ENCODE peak calls at places on chromosomes 12 and 14, in seven cellular contexts. Y, Q, M, G, C, Z and T are unnamed samples.

GRCh38 chr14:22494486-22495135 is 94.4 kb downstream of the DAD1 start:
- DNase-seq in M (no peak), Q (no peak), Z (no peak), C (no peak), G (no peak), Y (no peak), T (no peak)

GRCh38 chr12:107845980-107846659 is 71.6 kb downstream of the ASCL4 start:
- DNase-seq in Q (no peak), Y (peak), M (no peak), C (no peak), Z (no peak), G (no peak), T (no peak)

GRCh38 chr12:124833693-124834122 is 30.0 kb downstream of the SCARB1 start:
- DNase-seq in M (peak), Y (peak), C (peak), Z (no peak), Q (peak), G (peak), T (no peak)

GRCh38 chr12:530308-530707 is 70.6 kb downstream of the B4GALNT3 start:
- DNase-seq in Z (no peak), G (no peak), Y (peak), M (no peak), Q (no peak), C (no peak), T (peak)

GRCh38 chr14:91866061-91866460 is 1.3 kb downstream of the TC2N start:
- DNase-seq in C (no peak), M (no peak), Z (no peak), Y (no peak), G (peak), Q (no peak), T (peak)

GRCh38 chr12:110957652-110958051 is 37.3 kb upstream of the MYL2 start:
- DNase-seq in Z (no peak), M (no peak), G (no peak), Q (no peak), C (peak), Y (no peak), T (no peak)

GRCh38 chr12:3614806-3615466 is 123.9 kb downstream of the PRMT8 start:
- DNase-seq in G (no peak), Y (no peak), M (peak), Q (peak), Z (no peak), C (no peak), T (no peak)

GRCh38 chr12:103387385-103387784 is 108.4 kb downstream of the C12orf42 start:
- DNase-seq in Z (no peak), M (no peak), Q (no peak), G (no peak), C (no peak), Y (no peak), T (no peak)

GRCh38 chr14:77124345-77125274 is 17.0 kb downstream of the ZDHHC22 start:
- DNase-seq in C (no peak), Z (peak), Q (peak), M (no peak), G (no peak), Y (peak), T (no peak)

GRCh38 chr14:32078030-32078793 is 1.1 kb downstream of the ARHGAP5 start:
- DNase-seq in C (no peak), M (peak), Y (peak), Q (peak), G (no peak), Z (peak), T (no peak)

GRCh38 chr12:116708826-116709756 is 28.8 kb downstream of the SPRING1 start:
- DNase-seq in G (no peak), C (no peak), Q (peak), Z (peak), M (peak), Y (peak), T (peak)

GRCh38 chr12:114938487-114939210 is 254.7 kb upstream of the TBX3 start:
- DNase-seq in Y (no peak), G (no peak), M (no peak), Q (peak), C (no peak), Z (no peak), T (no peak)

GRCh38 chr12:100733817-100734593 is 60.6 kb upstream of the ANO4 start:
- DNase-seq in Z (peak), M (no peak), G (peak), Y (no peak), Q (peak), C (no peak), T (no peak)

GRCh38 chr12:41486718-41487117 is 298.6 kb downstream of the PDZRN4 start:
- DNase-seq in Q (peak), G (peak), Z (no peak), Y (peak), M (no peak), C (no peak), T (no peak)

GRCh38 chr12:85781751-85782150 is 54.5 kb downstream of the RASSF9 start:
- DNase-seq in M (no peak), Y (no peak), Z (no peak), C (no peak), G (no peak), Q (no peak), T (no peak)

GRCh38 chr12:66693901-66694513 is 15.1 kb upstream of the GRIP1 start:
- DNase-seq in Y (peak), M (no peak), C (no peak), Z (peak), Q (peak), G (peak), T (peak)

GRCh38 chr14:71320734-71321555 is 413.7 kb downstream of the PCNX1 start:
- DNase-seq in C (peak), Q (peak), G (no peak), M (peak), Y (peak), Z (peak), T (no peak)

GRCh38 chr12:1439687-1440086 is 154.7 kb downstream of the FBXL14 start:
- DNase-seq in Q (no peak), Y (no peak), G (no peak), Z (no peak), M (no peak), C (no peak), T (no peak)

GRCh38 chr14:34409721-34410120 is 52.3 kb downstream of the SPTSSA start:
- DNase-seq in Y (no peak), G (no peak), C (no peak), M (no peak), Q (no peak), Z (no peak), T (no peak)

GRCh38 chr12:77060136-77060882 is 5.1 kb downstream of the E2F7 start:
- DNase-seq in M (no peak), Z (no peak), Y (no peak), G (no peak), Q (no peak), C (no peak), T (no peak)

GRCh38 chr12:13179159-13180074 is 17.1 kb upstream of the EMP1 start:
- DNase-seq in Y (no peak), C (peak), M (no peak), G (no peak), Q (peak), Z (peak), T (no peak)

GRCh38 chr12:132356686-132357622 is 27.6 kb upstream of the GALNT9 start:
- DNase-seq in M (no peak), Q (no peak), C (no peak), Z (peak), Y (peak), G (no peak), T (peak)

GRCh38 chr14:60632777-60633176 is 16.5 kb downstream of the SIX1 start:
- DNase-seq in Q (no peak), M (no peak), G (no peak), Z (no peak), Y (no peak), C (no peak), T (no peak)

GRCh38 chr12:28172434-28173030 is 17.7 kb upstream of the CCDC91 start:
- DNase-seq in M (no peak), Z (peak), C (no peak), G (peak), Q (peak), Y (peak), T (peak)

GRCh38 chr12:19200261-19200660 is 70.7 kb downstream of the PLEKHA5 start:
- DNase-seq in Y (no peak), C (no peak), Q (no peak), G (no peak), M (no peak), Z (no peak), T (no peak)

GRCh38 chr14:52069617-52070431 is 965 bp upstream of the NID2 start:
- DNase-seq in Z (no peak), C (no peak), M (peak), G (no peak), Q (peak), Y (peak), T (no peak)

GRCh38 chr14:54564799-54565235 is 2.1 kb upstream of the SAMD4A start:
- DNase-seq in Q (peak), Z (peak), M (no peak), G (peak), C (no peak), Y (peak), T (no peak)

GRCh38 chr14:73754911-73755360 is 40.8 kb upstream of the PNMA1 start:
- DNase-seq in C (no peak), G (peak), Y (no peak), Q (no peak), M (no peak), Z (no peak), T (no peak)

GRCh38 chr12:72011374-72011773 is 72.7 kb downstream of the TPH2 start:
- DNase-seq in Z (no peak), C (no peak), G (no peak), Y (no peak), Q (no peak), M (no peak), T (no peak)

GRCh38 chr14:23068792-23069412 is 11.6 kb upstream of the CDH24 start:
- DNase-seq in M (peak), Q (peak), Z (peak), C (peak), Y (peak), G (peak), T (peak)

GRCh38 chr12:120962487-120963054 is 15.8 kb upstream of the HNF1A start:
- DNase-seq in C (no peak), Z (no peak), Y (peak), M (no peak), G (no peak), Q (no peak), T (no peak)

GRCh38 chr12:55068416-55069010 is 48.7 kb downstream of the NEUROD4 start:
- DNase-seq in G (peak), M (no peak), Z (peak), Q (peak), C (no peak), Y (peak), T (peak)

GRCh38 chr14:49550284-49551184 is 35.6 kb downstream of the RPS29 start:
- DNase-seq in M (no peak), G (no peak), Q (peak), Y (no peak), Z (peak), C (no peak), T (no peak)

GRCh38 chr12:5898874-5899273 is 46.2 kb downstream of the ANO2 start:
- DNase-seq in C (peak), G (no peak), Y (no peak), Q (no peak), Z (peak), M (no peak), T (no peak)
- TF ChIP-seq CTCF in C (no peak), G (no peak), Y (no peak), Q (peak), Z (no peak), M (no peak), T (peak)

GRCh38 chr12:5500326-5500659 is 68.4 kb downstream of the NTF3 start:
- DNase-seq in Z (no peak), G (no peak), Y (no peak), M (no peak), Q (no peak), C (no peak), T (no peak)

GRCh38 chr12:5498081-5498480 is 66.2 kb downstream of the NTF3 start:
- DNase-seq in M (no peak), Z (no peak), Q (no peak), C (no peak), Y (no peak), G (no peak), T (no peak)

GRCh38 chr12:5497329-5498058 is 65.6 kb downstream of the NTF3 start:
- DNase-seq in Z (no peak), M (no peak), C (no peak), G (no peak), Q (no peak), Y (peak), T (no peak)

GRCh38 chr12:5498806-5499205 is 66.9 kb downstream of the NTF3 start:
- DNase-seq in G (no peak), C (no peak), Q (no peak), Z (no peak), M (no peak), Y (no peak), T (no peak)

GRCh38 chr12:5499566-5500325 is 67.8 kb downstream of the NTF3 start:
- DNase-seq in Z (no peak), M (no peak), Y (peak), G (no peak), C (no peak), Q (no peak), T (peak)
- TF ChIP-seq CTCF in Z (no peak), M (no peak), Y (no peak), G (no peak), C (no peak), Q (no peak), T (no peak)

GRCh38 chr14:70094106-70094505 is 94.6 kb downstream of the SLC8A3 start:
- DNase-seq in Y (no peak), Q (no peak), G (no peak), Z (no peak), M (no peak), C (no peak), T (no peak)

GRCh38 chr14:70094631-70095030 is 94.1 kb downstream of the SLC8A3 start:
- DNase-seq in Q (no peak), Y (no peak), M (no peak), G (no peak), Z (no peak), C (no peak), T (no peak)

GRCh38 chr14:70098257-70098809 is 90.4 kb downstream of the SLC8A3 start:
- DNase-seq in Q (no peak), Y (peak), C (no peak), Z (no peak), M (no peak), G (no peak), T (no peak)

GRCh38 chr14:70097576-70098256 is 91.0 kb downstream of the SLC8A3 start:
- DNase-seq in M (no peak), G (no peak), C (no peak), Z (no peak), Y (no peak), Q (no peak), T (no peak)

GRCh38 chr14:70096866-70097265 is 91.9 kb downstream of the SLC8A3 start:
- DNase-seq in C (no peak), Y (peak), Q (peak), G (no peak), Z (peak), M (no peak), T (no peak)
- TF ChIP-seq CTCF in C (peak), Y (no peak), Q (peak), G (peak), Z (no peak), M (no peak), T (no peak)

DNA sequence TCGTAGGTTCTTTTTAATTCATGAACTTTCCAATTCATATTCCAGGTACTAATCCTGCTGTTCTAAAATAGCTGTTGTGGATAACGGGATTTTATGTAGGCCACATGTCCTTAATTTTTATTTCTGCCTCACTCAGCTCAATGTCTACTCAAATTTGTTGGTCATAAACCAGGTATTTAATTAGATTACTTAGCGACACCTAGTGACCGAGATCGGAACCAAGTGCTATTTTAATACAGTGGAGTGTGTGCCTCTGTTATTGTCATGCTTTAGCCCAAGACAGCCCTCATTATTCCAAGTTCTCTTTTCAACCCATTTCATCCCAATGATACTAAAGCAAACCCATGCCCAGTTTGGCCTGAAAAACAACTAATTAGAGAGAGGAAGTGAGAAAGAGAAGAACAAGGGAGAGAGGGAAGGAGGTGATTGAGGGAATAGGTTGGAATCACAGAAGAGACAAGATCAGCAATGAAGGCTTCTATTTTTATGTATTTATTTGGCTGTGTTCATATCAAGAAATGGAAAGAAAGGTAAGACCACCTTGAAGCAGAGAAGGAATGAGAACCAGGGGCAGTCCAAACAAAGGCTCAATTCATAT is 45.9 kb upstream of the IFNG-AS1 start:
- DNase-seq in G (peak), Q (peak), Y (peak), Z (peak), M (no peak), C (peak), T (peak)
- TF ChIP-seq CTCF in G (peak), Q (peak), Y (peak), Z (peak), M (peak), C (peak), T (peak)